ENCODE peak calls at places on chromosomes 4 and X, in eight cellular contexts. X is transverse colon; P is PC-3; J is stomach; K is fibroblast of lung; B is breast epithelium; Y is CD8-positive, alpha-beta T cell; W is mammary epithelial cell. M is an unnamed sample. For H3K4me1 and H3K27me3, the result is how much of the 10 kb centered on the place peaks cover.

GRCh38 chr4:7160951-7161440 is 31.3 kb upstream of the SORCS2 start:
- DNase-seq in Y (no peak), P (no peak), K (no peak), W (no peak), X (no peak), B (no peak), J (no peak), M (peak)

GRCh38 chrX:33211356-33212254 is at the start of gene DMD:
- DNase-seq in P (no peak), B (peak), X (peak), K (peak), W (peak), Y (no peak), J (no peak), M (no peak)

GRCh38 chrX:125202486-125203378 is 116.9 kb upstream of the TEX13C start:
- DNase-seq in W (no peak), X (no peak), B (no peak), Y (no peak), J (no peak), P (no peak), K (no peak), M (no peak)

GRCh38 chr4:6641164-6641970 is 882 bp downstream of the MRFAP1 start:
- DNase-seq in W (peak), X (peak), B (peak), P (peak), K (peak), Y (peak), J (peak), M (peak)

GRCh38 chr4:513327-513726 is 14.3 kb downstream of the PIGG start:
- DNase-seq in K (no peak), P (no peak), X (no peak), W (no peak), J (no peak), Y (no peak), B (no peak), M (no peak)

GRCh38 chr4:8303485-8304281 is 34.1 kb downstream of the HTRA3 start:
- DNase-seq in X (peak), J (no peak), K (peak), Y (no peak), W (peak), B (no peak), P (peak), M (no peak)

GRCh38 chr4:148043990-148044645 is 312.2 kb downstream of the ARHGAP10 start:
- DNase-seq in X (no peak), P (no peak), Y (no peak), W (no peak), J (no peak), K (no peak), B (no peak), M (no peak)

GRCh38 chrX:48663241-48663640 is 20.4 kb upstream of the WAS start:
- DNase-seq in J (no peak), X (no peak), P (no peak), K (no peak), Y (no peak), W (no peak), B (no peak), M (no peak)

GRCh38 chr4:38015886-38016515 is 55.8 kb downstream of the PTTG2 start:
- DNase-seq in B (no peak), K (peak), P (no peak), W (no peak), J (no peak), Y (no peak), X (no peak), M (no peak)

GRCh38 chrX:92232182-92232581 is 453.0 kb downstream of the PCDH11X start:
- DNase-seq in J (no peak), K (peak), W (no peak), Y (no peak), B (no peak), X (no peak), P (peak), M (no peak)

GRCh38 chr4:24988776-24989175 is 42.0 kb downstream of the LGI2 start:
- DNase-seq in Y (no peak), X (no peak), J (no peak), W (peak), B (no peak), P (peak), K (peak), M (no peak)

GRCh38 chr4:4803904-4804296 is 55.6 kb upstream of the MSX1 start:
- DNase-seq in Y (no peak), P (no peak), X (no peak), K (no peak), B (no peak), J (no peak), W (no peak), M (no peak)

GRCh38 chrX:38614485-38614884 is 53.1 kb downstream of the TSPAN7 start:
- DNase-seq in W (no peak), J (no peak), Y (no peak), P (no peak), K (no peak), B (no peak), X (no peak), M (no peak)

GRCh38 chr4:107997001-107997788 is 7.5 kb downstream of the HADH start:
- DNase-seq in K (peak), Y (no peak), P (peak), X (no peak), W (no peak), J (no peak), B (no peak), M (peak)

GRCh38 chr4:172142331-172142738 is 329.1 kb downstream of the GALNTL6 start:
- DNase-seq in B (no peak), J (no peak), P (peak), Y (no peak), W (no peak), K (peak), X (no peak), M (no peak)

GRCh38 chr4:94548571-94548970 is 96.8 kb downstream of the PDLIM5 start:
- DNase-seq in K (peak), J (no peak), B (no peak), P (peak), X (no peak), Y (no peak), W (peak), M (no peak)

GRCh38 chr4:6404611-6405416 is 67.6 kb downstream of the PPP2R2C start:
- DNase-seq in B (no peak), X (no peak), Y (no peak), W (no peak), K (no peak), P (no peak), J (no peak), M (no peak)

GRCh38 chr4:111066887-111067286 is 444.0 kb upstream of the PITX2 start:
- DNase-seq in X (no peak), K (peak), Y (no peak), P (no peak), B (no peak), W (peak), J (no peak), M (no peak)

GRCh38 chrX:129808163-129808828 is 28.5 kb downstream of the SASH3 start:
- DNase-seq in P (no peak), Y (no peak), K (no peak), B (no peak), X (no peak), W (no peak), J (no peak), M (no peak)
- H3K4me1 ChIP-seq in P (under half), Y (under half), K (under half), B (under half), X (under half), W (under half), J (under half), M (under half)

DNA sequence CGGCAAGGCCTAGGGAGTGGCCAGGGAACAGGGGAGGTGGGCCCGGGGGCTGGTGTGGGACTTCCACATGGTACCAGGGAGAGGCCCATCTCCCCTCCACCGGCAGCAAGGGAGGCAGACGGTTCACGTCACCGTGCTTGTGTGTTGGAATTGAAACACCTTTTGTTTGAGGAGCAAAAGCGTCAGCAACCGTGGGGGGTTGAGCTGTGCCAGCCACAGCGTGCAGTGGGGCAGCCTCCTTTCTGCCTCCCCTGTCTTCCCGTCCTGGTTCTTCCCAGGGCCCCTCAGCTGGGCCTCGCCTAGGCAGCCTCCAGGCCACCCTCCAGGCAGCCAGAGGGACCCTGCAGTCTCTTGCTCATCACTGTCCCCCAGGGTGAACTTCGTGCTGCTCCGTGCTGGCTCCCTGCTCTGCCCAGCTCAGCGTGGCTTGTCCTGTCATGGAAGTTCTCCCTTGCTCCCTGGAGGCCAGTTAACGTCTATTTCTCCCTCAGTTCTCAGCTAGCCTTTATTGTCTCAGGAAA is 32.1 kb upstream of the HGFAC start:
- DNase-seq in W (no peak), J (no peak), B (no peak), X (no peak), P (no peak), K (no peak), Y (no peak), M (no peak)
- H3K27me3 ChIP-seq in W (under half), J (under half), B (under half), X (under half), P (under half), K (under half), Y (under half), M (under half)

DNA sequence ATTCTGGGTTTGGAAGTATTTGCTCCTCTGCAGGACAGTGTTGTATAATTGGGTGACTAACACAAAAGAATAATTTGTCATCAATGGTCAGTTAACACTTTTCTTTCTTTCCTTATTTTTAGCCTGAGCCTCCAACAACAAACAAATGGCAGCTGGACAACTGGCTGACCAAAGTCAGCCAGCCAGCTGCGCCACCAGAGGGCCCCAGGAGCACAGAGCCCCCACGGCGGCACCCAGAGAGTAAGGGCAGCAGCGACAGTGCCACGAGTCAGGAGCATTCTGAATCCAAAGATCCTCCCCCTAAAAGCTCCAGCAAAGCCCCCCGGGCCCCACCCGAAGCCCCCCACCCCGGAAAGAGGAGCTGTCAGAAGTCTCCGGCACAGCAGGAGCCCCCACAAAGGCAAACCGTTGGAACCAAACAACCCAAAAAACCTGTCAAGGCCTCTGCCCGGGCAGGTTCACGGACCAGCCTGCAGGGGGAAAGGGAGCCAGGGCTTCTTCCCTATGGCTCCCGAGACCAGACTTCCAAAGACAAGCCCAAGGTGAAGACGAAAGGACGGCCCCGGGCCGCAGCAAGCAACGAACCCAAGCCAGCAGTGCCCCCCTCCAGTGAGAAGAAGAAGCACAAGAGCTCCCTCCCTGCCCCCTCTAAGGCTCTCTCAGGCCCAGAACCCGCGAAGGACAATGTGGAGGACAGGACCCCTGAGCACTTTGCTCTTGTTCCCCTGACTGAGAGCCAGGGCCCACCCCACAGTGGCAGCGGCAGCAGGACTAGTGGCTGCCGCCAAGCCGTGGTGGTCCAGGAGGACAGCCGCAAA is 106.0 kb downstream of the KLHL8 start:
- DNase-seq in P (no peak), Y (no peak), K (no peak), X (no peak), B (no peak), J (no peak), W (no peak), M (no peak)
- TF ChIP-seq CTCF in P (peak), Y (no peak), K (no peak), X (no peak), B (no peak), J (no peak), W (no peak), M (no peak)

DNA sequence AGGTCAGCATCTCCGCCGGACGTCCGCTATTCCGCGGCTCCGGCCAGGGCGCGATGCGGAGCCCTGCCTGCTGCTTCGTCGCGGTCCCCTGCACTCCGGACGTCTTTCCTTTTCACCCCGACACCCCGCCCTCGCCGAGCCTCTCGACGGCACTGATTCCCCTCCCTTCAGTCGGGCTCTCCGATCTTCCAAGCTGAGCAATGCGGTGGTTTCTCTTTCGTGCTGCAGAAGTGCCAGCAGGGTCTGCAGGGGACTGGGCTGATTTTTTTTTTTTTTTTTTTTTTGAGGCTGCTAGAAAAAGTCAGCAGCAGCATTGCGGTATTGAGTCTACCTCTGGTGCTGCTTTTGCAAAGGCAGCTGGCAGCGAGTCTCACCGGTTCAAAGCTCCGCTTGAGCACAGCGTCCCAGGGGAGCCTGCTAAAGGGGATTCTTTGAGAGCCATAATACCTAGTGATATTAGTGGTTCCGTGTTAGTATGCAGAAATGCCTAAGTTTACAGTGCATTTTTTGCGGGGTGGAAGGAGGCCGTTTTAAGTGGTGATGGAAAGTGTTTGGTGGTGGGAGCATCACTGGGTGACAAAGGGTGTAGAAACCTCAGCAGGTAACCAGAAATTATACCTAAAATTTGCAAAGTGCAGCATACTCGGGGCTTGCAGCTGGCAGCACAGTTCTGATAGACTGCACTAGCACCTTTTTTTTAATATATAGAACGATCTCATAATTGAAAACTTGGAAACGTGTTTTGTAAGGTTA is 969 bp downstream of the STIM2 start:
- DNase-seq in J (peak), K (peak), P (peak), B (peak), W (peak), X (peak), Y (peak), M (peak)
- H3K4me1 ChIP-seq in J (half or more), K (under half), P (under half), B (under half), W (under half), X (half or more), Y (half or more), M (under half)

GRCh38 chr4:173506780-173507211 is 23.2 kb downstream of the HAND2 start:
- DNase-seq in Y (no peak), J (no peak), W (no peak), B (no peak), K (no peak), X (no peak), P (no peak), M (no peak)

GRCh38 chr4:173505924-173506779 is 23.9 kb downstream of the HAND2 start:
- DNase-seq in X (peak), J (peak), P (peak), K (no peak), B (no peak), W (no peak), Y (no peak), M (no peak)

GRCh38 chr4:173503330-173504180 is 26.5 kb downstream of the HAND2 start:
- DNase-seq in J (no peak), Y (no peak), W (no peak), X (no peak), K (no peak), B (no peak), P (no peak), M (no peak)

GRCh38 chr4:173501592-173502150 is 28.4 kb downstream of the HAND2 start:
- DNase-seq in W (no peak), Y (no peak), J (no peak), X (no peak), K (no peak), P (no peak), B (no peak), M (no peak)

GRCh38 chr4:173504181-173504503 is 25.9 kb downstream of the HAND2 start:
- DNase-seq in Y (no peak), B (no peak), X (no peak), J (no peak), K (no peak), W (no peak), P (peak), M (no peak)
- H3K27me3 ChIP-seq in Y (half or more), B (under half), X (half or more), J (half or more), K (under half), W (under half), P (under half), M (half or more)

DNA sequence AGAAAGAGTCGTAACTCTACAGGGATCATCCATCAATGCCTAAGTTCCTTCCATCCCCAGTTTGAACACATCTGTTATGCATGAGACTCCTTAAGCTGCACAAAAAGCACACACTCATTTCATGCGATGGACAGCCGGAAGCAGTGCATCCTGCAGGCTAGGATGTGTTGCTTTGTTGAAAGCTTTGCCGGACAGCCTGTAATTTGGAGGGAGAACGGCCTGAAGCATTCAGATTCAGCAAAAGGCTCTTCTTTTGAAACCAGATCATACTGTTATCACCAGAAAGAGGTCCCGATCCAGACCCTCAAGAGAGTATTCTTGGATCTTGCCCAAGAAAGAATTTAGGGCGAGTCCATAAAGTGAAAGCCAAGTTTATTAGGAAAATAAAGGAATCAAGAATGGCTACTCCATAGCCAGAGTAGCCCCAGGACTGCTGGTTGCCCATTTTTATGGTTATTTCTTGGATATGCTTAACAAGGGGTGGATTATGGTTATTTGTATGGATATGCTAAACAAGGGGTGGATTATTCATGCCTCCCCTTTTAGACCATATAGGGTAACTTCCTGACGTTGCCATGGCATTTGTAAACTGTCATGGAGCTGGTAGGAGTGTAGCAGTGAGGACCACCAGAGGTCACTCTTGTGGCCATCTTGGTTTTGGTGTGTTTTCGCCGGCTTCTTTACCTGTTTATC is 48.1 kb upstream of the DHRSX start:
- DNase-seq in J (no peak), Y (no peak), K (no peak), W (no peak), X (no peak), P (no peak), B (no peak), M (no peak)
- TF ChIP-seq CTCF in J (no peak), Y (no peak), K (no peak), W (no peak), X (no peak), P (no peak), B (no peak), M (no peak)

GRCh38 chr4:184444953-184445309 is 29.4 kb downstream of the IRF2 start:
- DNase-seq in X (peak), K (no peak), P (no peak), W (no peak), B (no peak), Y (no peak), J (no peak), M (no peak)

GRCh38 chr4:184444215-184444952 is 30.0 kb downstream of the IRF2 start:
- DNase-seq in Y (no peak), B (no peak), W (peak), K (peak), P (no peak), X (no peak), J (no peak), M (no peak)

GRCh38 chr4:184440593-184441358 is 33.6 kb downstream of the IRF2 start:
- DNase-seq in K (no peak), B (no peak), P (no peak), Y (no peak), J (no peak), X (no peak), W (no peak), M (no peak)

GRCh38 chr4:184441461-184442392 is 32.6 kb downstream of the IRF2 start:
- DNase-seq in Y (no peak), B (no peak), X (no peak), W (no peak), J (no peak), K (no peak), P (no peak), M (no peak)

DNA sequence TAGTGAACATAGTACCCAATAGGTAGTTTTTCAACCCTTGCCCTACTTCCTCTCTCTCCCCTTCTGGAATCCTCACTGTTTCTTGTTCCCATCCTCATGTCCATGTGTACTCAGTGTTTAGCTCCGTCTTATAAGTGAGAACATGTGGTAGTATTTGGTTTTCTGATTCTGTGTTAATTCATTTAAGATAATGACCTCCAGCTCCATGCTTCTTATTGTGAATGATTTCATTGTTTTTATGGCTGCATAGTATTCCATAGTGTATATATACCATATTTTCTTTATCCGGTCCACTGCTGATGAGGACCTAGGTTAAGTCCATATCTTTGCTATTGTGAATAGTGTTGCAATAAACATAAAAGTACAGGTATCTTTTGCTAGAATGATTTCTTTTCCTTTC is 31.0 kb downstream of the IRF2 start:
- DNase-seq in X (no peak), Y (no peak), W (no peak), B (no peak), P (no peak), J (no peak), K (no peak), M (no peak)
- H3K4me1 ChIP-seq in X (half or more), Y (half or more), W (under half), B (under half), P (under half), J (half or more), K (under half), M (half or more)

DNA sequence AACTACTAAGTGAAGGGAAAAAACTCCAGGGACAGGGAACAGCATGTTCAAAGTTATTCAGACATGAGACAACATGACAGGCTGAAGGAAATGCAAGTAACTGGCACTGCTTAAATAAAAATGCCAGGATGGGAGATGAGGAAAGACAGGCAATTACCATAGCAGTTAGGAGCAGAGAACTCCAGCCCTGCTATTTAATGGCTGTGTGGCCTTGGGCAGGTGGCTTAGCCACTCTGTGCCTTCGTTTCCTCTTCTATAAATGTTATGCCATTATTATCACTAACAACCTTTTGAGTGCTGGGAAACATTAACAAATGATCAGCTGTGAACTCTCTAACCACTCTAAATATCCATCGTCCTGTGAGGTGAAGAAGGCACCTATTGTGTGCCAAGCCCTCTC is 32.7 kb downstream of the PROM1 start:
- DNase-seq in X (no peak), W (no peak), K (no peak), B (no peak), Y (no peak), P (no peak), J (no peak), M (no peak)
- H3K27me3 ChIP-seq in X (under half), W (under half), K (under half), B (under half), Y (under half), P (under half), J (under half), M (under half)